ENCODE peak calls at places on chromosomes 12 and 14, in six cellular contexts. Z is uterus, S is left lung, D is adrenal gland, R is cardiac muscle cell, X is endodermal cell. B is an unnamed sample.
A peak's percentile ranks its signal among the peaks of the same experiment; 100 is the strongest.

GRCh38 chr14:102509744-102510615 is at the start of gene ANKRD9:
- DNase-seq in S (peak; percentile 97), R (peak; percentile 96), Z (peak; percentile 95), D (peak; percentile 95), X (peak; percentile 98), B (peak; percentile 93)

GRCh38 chr14:103925316-103925715 is 2.9 kb upstream of the TDRD9 start:
- DNase-seq in Z (no peak), D (no peak), S (no peak), R (no peak), X (no peak), B (peak; percentile 7)

GRCh38 chr12:8108808-8109398 is 14.5 kb upstream of the CLEC4A start:
- DNase-seq in X (peak; percentile 95), R (peak; percentile 83), Z (peak; percentile 60), D (peak; percentile 76), S (no peak), B (peak; percentile 80)

GRCh38 chr14:72962829-72963312 is 36.6 kb downstream of the DCAF4 start:
- DNase-seq in X (peak; percentile 82), D (peak; percentile 35), S (no peak), Z (no peak), R (peak; percentile 73), B (no peak)

GRCh38 chr12:89880695-89881350 is 172.2 kb upstream of the ATP2B1 start:
- DNase-seq in S (no peak), X (no peak), D (no peak), R (no peak), Z (no peak), B (no peak)

GRCh38 chr14:47929334-47929733 is 253.9 kb upstream of the MDGA2 start:
- DNase-seq in D (no peak), R (no peak), S (no peak), X (no peak), Z (no peak), B (no peak)

GRCh38 chr12:89427508-89428156 is 75.3 kb upstream of the DUSP6 start:
- DNase-seq in Z (no peak), R (no peak), D (no peak), S (no peak), X (no peak), B (no peak)

GRCh38 chr14:61927015-61927414 is 164.8 kb downstream of the SNAPC1 start:
- DNase-seq in R (no peak), Z (no peak), S (no peak), X (no peak), D (no peak), B (no peak)

GRCh38 chr12:57462307-57463253 is 3.0 kb downstream of the GLI1 start:
- DNase-seq in D (peak; percentile 87), S (peak; percentile 93), Z (peak; percentile 90), R (peak; percentile 89), X (peak; percentile 100), B (peak; percentile 93)

GRCh38 chr12:57460457-57461325 is 1.1 kb downstream of the GLI1 start:
- DNase-seq in R (no peak), S (no peak), D (no peak), Z (no peak), X (peak; percentile 95), B (no peak)

GRCh38 chr12:57459750-57460400 is at the start of gene GLI1:
- DNase-seq in S (no peak), Z (no peak), D (no peak), R (no peak), X (peak; percentile 82), B (no peak)

GRCh38 chr12:57461904-57462306 is 2.3 kb downstream of the GLI1 start:
- DNase-seq in R (no peak), X (no peak), Z (no peak), D (no peak), S (no peak), B (no peak)

GRCh38 chr12:57461326-57461903 is 1.8 kb downstream of the GLI1 start:
- DNase-seq in Z (peak; percentile 78), D (peak; percentile 52), X (peak; percentile 95), R (peak; percentile 49), S (peak; percentile 84), B (peak; percentile 70)
- H3K4me3 ChIP-seq in Z (peak overlapping the region; percentile 51), D (no peak overlapping the region), X (peak overlapping the region; percentile 87), R (peak overlapping the region; percentile 46), S (peak overlapping the region; percentile 69), B (peak overlapping the region; percentile 71)

GRCh38 chr14:24332094-24332983 is 2.5 kb downstream of the ADCY4 start:
- DNase-seq in Z (peak; percentile 55), X (peak; percentile 92), R (peak; percentile 64), D (peak; percentile 79), S (peak; percentile 92), B (peak; percentile 72)
- H3K4me1 ChIP-seq in Z (peaks cover 14% of the 10 kb centered on the region), X (peaks cover 4% of the 10 kb centered on the region), R (peaks cover 7% of the 10 kb centered on the region), D (no peaks in the 10 kb centered on the region), S (peaks cover 26% of the 10 kb centered on the region), B (peaks cover 34% of the 10 kb centered on the region)

GRCh38 chr12:12476836-12477531 is 85.7 kb downstream of the DUSP16 start:
- DNase-seq in Z (no peak), R (no peak), D (no peak), X (no peak), S (no peak), B (no peak)

GRCh38 chr12:12473223-12473622 is 89.4 kb downstream of the DUSP16 start:
- DNase-seq in S (no peak), X (peak; percentile 39), R (no peak), Z (no peak), D (no peak), B (no peak)

GRCh38 chr12:12474471-12474928 is 88.2 kb downstream of the DUSP16 start:
- DNase-seq in R (no peak), D (no peak), X (no peak), S (no peak), Z (no peak), B (no peak)

GRCh38 chr12:12477532-12477890 is 85.2 kb downstream of the DUSP16 start:
- DNase-seq in R (no peak), X (no peak), D (no peak), S (no peak), Z (no peak), B (no peak)

DNA sequence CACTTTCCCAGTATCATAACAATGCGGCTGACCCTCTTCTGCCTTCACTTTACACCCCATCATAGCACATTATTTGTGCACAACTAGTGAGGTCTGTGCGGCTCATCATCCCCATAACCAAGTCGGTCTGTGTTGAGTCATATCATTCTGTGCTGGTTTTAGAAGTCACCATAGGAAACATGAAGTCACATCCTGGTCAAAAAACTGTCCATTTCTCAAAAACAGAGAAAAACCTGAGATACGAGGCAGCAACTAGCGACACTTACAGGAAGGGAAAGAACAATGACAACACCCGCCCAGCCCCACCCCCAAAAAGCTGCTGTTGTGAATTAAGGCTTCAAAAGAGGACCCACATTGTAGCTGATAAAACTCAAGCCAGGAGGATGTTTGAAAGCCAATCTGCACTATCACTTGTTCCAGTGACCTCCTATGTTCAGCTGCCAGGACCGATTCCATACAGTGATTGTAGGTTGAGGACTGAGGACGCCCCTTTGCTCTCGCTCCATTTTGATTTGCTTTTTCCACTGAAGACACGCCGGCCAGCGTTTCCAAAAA is 87.7 kb downstream of the DUSP16 start:
- DNase-seq in R (peak; percentile 23), X (no peak), S (no peak), D (no peak), Z (no peak), B (no peak)
- TF ChIP-seq CTCF in R (no peak), X (no peak), S (no peak), D (no peak), Z (no peak), B (no peak)

GRCh38 chr12:19496249-19497208 is 57.2 kb downstream of the AEBP2 start:
- DNase-seq in Z (no peak), X (no peak), S (no peak), D (no peak), R (no peak), B (no peak)
- H3K4me3 ChIP-seq in Z (no peak overlapping the region), X (no peak overlapping the region), S (no peak overlapping the region), D (no peak overlapping the region), R (no peak overlapping the region), B (no peak overlapping the region)

B was measured in tibial artery.